ENCODE peak calls at places on chromosome 6, in six cellular contexts. L, T, M, F, Z and C are unnamed samples. For H3K4me1, the result is how much of the 10 kb centered on the place peaks cover.

GRCh38 chr6:137261393-137262154 is 42.4 kb upstream of the IFNGR1 start:
- DNase-seq in L (no peak), M (peak), T (peak), F (no peak), Z (no peak), C (no peak)

GRCh38 chr6:49676671-49677281 is 36.6 kb downstream of the CRISP2 start:
- DNase-seq in T (no peak), L (no peak), Z (no peak), F (no peak), M (peak), C (no peak)

GRCh38 chr6:142292191-142292924 is 9.4 kb upstream of the ADGRG6 start:
- DNase-seq in F (no peak), Z (no peak), T (no peak), M (no peak), L (no peak), C (no peak)

GRCh38 chr6:148324297-148325007 is 18.2 kb upstream of the SASH1 start:
- DNase-seq in L (no peak), Z (no peak), F (no peak), M (no peak), T (no peak), C (no peak)

GRCh38 chr6:125165256-125165655 is 11.7 kb downstream of the TPD52L1 start:
- DNase-seq in L (no peak), T (no peak), M (no peak), F (no peak), Z (no peak), C (no peak)

GRCh38 chr6:142716097-142716496 is 228.9 kb downstream of the HIVEP2 start:
- DNase-seq in M (no peak), L (no peak), Z (no peak), F (no peak), T (no peak), C (no peak)

GRCh38 chr6:104955927-104956662 is 812 bp upstream of the LIN28B start:
- DNase-seq in Z (no peak), T (peak), F (no peak), M (peak), L (no peak), C (peak)

GRCh38 chr6:90080876-90081464 is 186.7 kb downstream of the GJA10 start:
- DNase-seq in T (no peak), Z (no peak), L (peak), F (no peak), M (no peak), C (peak)

GRCh38 chr6:169829786-169830185 is 78.4 kb downstream of the ERMARD start:
- DNase-seq in T (no peak), L (no peak), M (no peak), Z (no peak), F (no peak), C (no peak)

DNA sequence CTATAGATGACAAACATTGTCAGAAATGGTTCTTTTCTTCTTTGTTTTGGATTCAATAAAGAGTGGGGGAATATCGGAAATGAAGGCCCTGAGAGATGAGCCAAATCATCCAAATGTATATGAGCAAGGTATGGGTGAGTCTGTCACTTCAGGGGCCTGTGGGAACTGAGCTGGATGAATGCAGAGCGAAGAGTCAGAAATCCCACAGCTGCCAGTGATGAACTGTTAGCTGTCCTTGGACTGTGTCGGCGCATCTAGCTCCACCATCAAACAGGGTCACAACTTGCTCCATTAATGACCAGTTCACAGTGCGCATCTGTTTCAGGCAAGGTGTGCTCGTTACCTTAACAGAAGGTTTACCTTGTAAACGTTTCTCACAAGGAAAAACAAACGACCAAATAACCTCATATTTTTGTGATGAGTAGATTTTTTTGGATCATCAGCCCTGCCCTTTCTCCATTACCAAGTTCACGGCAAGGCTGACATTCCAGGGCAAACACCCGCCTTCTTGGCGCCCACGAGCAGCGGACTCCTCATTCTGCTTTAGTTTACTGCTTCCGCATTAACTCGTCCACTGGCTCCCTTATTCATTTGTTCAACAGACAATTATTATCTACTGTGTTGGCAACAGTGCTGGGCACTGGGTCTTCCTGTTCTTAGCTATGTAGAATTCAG is 15.0 kb upstream of the CCN6 start:
- DNase-seq in F (no peak), M (no peak), T (no peak), Z (no peak), L (no peak), C (no peak)
- H3K4me1 ChIP-seq in F (under half), M (under half), T (under half), Z (under half), L (half or more), C (under half)

DNA sequence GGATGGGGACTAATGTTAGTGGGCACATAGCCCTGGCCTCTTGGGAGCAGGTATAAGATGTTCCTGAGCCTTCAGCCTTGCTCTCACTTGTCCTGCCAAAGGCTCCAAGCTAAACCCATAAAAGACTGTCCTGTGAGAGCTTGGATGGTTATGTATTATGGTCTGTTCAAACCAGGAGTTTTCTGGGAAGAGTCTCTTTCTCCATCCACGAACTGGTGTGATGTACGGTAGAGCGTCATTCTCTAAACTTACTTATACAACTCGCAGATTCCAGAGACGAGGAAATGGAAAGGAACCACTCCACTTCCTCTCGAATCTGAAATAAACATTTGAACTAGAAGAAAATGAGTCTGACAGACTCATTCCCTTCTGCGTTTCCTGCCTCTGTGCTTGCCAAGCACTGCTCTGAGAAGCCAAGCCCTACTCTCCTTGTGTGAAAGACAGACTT is 5.3 kb downstream of the SOBP start:
- DNase-seq in Z (no peak), L (no peak), F (no peak), M (no peak), T (no peak), C (no peak)
- H3K4me3 ChIP-seq in Z (no peak), L (no peak), F (no peak), M (no peak), T (peak), C (no peak)

DNA sequence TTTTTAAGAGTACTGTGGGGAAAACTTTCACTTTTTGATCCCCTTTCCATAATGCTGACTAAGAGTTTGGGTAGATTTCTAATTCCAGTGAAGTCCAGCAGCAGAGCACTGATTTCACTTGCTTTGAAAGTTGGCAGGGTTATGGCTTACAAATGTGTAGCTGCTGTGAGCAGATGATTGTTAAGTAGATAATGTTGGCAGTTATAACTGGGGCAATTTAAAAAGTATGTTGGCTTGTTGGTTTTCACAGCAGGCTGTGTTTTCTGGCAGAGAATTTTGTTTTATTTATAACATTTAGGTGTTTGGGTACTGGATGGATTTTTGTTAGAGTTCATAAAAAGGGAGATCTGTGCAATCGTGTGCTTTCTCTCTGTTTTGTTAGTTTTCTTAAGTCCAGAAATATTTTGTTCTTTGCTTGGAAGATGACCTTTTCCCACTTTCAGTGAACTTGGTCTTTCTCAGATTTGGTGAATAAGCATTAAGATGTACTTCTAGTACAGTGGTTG is 31.4 kb downstream of the AFDN start:
- DNase-seq in T (no peak), M (no peak), Z (no peak), L (no peak), F (no peak), C (no peak)
- H3K4me1 ChIP-seq in T (under half), M (under half), Z (under half), L (under half), F (half or more), C (under half)

GRCh38 chr6:128803911-128804310 is 79.0 kb upstream of the LAMA2 start:
- DNase-seq in Z (no peak), M (no peak), F (no peak), L (no peak), T (no peak), C (no peak)
- H3K4me3 ChIP-seq in Z (no peak), M (no peak), F (no peak), L (no peak), T (no peak), C (no peak)

DNA sequence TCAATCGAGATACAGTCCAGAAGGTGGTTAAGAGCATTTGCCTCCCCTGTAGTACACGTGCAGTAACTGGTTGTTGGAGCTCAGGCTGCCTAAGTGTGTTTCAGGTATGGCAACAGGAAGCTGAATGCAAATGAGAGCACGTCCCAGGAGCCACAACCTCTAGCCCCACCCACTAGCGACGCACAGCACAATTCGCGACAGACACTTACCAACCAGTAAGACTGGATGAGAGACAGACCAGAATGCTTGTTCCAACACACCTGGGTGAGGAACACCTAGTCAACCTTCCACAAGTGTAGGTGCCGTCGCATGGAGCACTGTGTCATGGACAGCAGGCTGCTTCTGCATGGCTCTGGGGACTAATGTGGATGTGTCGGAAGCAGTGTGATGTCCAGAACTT is 7.2 kb upstream of the SERPINB1 start:
- DNase-seq in F (peak), T (peak), Z (no peak), M (no peak), L (peak), C (no peak)
- H3K4me1 ChIP-seq in F (half or more), T (under half), Z (under half), M (under half), L (under half), C (under half)

GRCh38 chr6:474454-475185 is 83.1 kb downstream of the IRF4 start:
- DNase-seq in M (no peak), T (no peak), Z (no peak), F (peak), L (peak), C (peak)
- H3K4me3 ChIP-seq in M (no peak), T (no peak), Z (no peak), F (no peak), L (peak), C (peak)

DNA sequence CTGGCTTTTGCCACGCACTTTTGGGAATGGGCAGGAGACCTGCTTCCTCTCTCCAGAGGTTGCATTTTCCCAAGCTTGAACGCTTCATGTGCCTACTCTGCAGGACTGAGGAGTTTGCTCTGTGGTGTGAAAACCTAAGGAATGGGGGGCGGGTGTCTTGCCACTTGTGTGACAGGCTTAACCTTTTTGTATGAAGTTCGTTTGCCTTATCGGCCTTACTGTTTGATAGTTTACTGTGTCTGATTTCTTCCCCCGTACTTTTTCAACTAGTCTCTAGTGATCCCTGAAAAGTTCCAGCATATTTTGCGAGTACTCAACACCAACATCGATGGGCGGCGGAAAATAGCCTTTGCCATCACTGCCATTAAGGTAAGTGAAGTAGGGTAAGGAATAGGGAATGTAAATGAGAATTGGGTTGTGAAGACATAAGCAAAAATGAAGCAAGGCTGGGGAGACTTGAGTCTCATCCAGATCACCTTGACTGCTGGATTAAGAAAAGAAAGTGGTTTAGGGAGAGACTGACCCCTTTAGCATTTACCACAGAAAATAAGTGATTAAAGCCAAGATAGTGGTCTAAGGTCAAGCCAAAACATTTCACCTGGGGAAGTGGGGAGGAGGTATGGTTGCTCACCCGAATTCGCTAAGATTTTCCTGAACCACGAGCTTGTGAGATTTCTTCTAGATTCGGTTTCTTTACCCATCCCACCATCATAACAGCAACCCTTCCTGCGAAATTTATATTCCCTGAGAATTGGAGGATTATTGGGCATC is 668 bp downstream of the RPS18 start:
- DNase-seq in F (no peak), M (no peak), Z (no peak), T (peak), L (peak), C (no peak)
- H3K4me1 ChIP-seq in F (half or more), M (under half), Z (under half), T (half or more), L (under half), C (half or more)

GRCh38 chr6:57104350-57104749 is 14.4 kb downstream of the ZNF451 start:
- DNase-seq in M (no peak), F (no peak), T (no peak), Z (no peak), L (no peak), C (no peak)

GRCh38 chr6:57097596-57097995 is 7.6 kb downstream of the ZNF451 start:
- DNase-seq in F (no peak), L (no peak), M (no peak), Z (no peak), T (no peak), C (no peak)

GRCh38 chr6:57106990-57107389 is 17.0 kb downstream of the ZNF451 start:
- DNase-seq in T (no peak), L (no peak), Z (no peak), M (no peak), F (no peak), C (no peak)

GRCh38 chr6:57108691-57109090 is 18.7 kb downstream of the ZNF451 start:
- DNase-seq in Z (no peak), L (no peak), F (no peak), T (peak), M (no peak), C (no peak)

DNA sequence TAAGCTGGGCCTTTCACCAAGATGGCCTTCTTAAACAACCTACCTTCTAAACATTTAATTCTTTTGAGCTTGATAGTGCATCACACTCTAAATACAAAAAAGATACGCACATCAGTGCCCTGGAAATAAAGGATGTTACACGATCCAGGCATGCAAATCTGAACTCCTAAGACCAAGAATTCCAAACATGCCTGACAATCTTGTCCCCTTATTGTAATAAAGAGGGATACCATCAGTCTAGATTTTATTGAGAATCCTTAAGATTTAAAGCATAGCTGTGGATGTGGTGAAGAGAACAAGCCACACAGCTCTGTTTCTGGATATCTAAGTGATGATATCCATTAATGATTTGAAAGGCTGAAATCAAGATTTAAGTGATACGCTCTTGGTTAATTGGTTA is 13.0 kb downstream of the ZNF451 start:
- DNase-seq in Z (no peak), L (no peak), F (no peak), T (no peak), M (no peak), C (no peak)
- H3K4me3 ChIP-seq in Z (no peak), L (no peak), F (no peak), T (no peak), M (no peak), C (no peak)